ENCODE peak calls at places on chromosome 4, in ten cellular contexts. O is GM20000; H is posterior vena cava; I is cerebellum; N is psoas muscle; G is activated CD4-positive, CD25-positive, alpha-beta regulatory T cell treated with anti-CD3 and anti-CD28 coated beads, Interleukin-2, amount 50 U/mL, for 72 hours; W is putamen; A is sigmoid colon; P is nucleus accumbens; C is mesothelial cell of epicardium. U is an unnamed sample.

GRCh38 chr4:8238515-8239053 is 31.0 kb upstream of the HTRA3 start:
- DNase-seq in C (no peak), A (no peak), N (no peak), G (no peak), W (no peak), I (no peak), O (peak), H (no peak), P (no peak), U (no peak)

GRCh38 chr4:129415001-129415400 is 319.0 kb downstream of the C4orf33 start:
- DNase-seq in C (no peak), G (no peak), O (no peak), H (no peak), P (no peak), A (no peak), W (no peak), N (no peak), I (no peak), U (no peak)

GRCh38 chr4:15488658-15489470 is 19.2 kb downstream of the CC2D2A start:
- DNase-seq in C (no peak), O (no peak), H (no peak), P (no peak), G (no peak), W (no peak), N (no peak), I (no peak), A (no peak), U (no peak)

GRCh38 chr4:140633154-140633553 is 64.4 kb upstream of the UCP1 start:
- DNase-seq in H (no peak), W (no peak), I (no peak), N (no peak), G (no peak), A (no peak), C (no peak), O (no peak), P (no peak), U (no peak)

GRCh38 chr4:6013564-6013963 is 4.7 kb downstream of the C4orf50 start:
- DNase-seq in N (no peak), P (no peak), G (no peak), W (no peak), I (no peak), O (no peak), H (peak), C (no peak), A (no peak), U (no peak)

GRCh38 chr4:10733016-10733415 is 48.4 kb upstream of the CLNK start:
- DNase-seq in H (no peak), P (no peak), O (no peak), G (peak), I (no peak), C (no peak), A (no peak), N (no peak), W (no peak), U (no peak)

GRCh38 chr4:111562811-111563210 is 582.4 kb upstream of the FAM241A start:
- DNase-seq in G (no peak), C (no peak), O (no peak), A (no peak), W (no peak), I (no peak), H (no peak), N (no peak), P (no peak), U (no peak)

GRCh38 chr4:165288639-165289428 is 38.6 kb upstream of the MSMO1 start:
- DNase-seq in O (no peak), N (no peak), G (no peak), I (no peak), W (no peak), C (no peak), P (no peak), A (no peak), H (no peak), U (no peak)

GRCh38 chr4:11585506-11585905 is 156.8 kb upstream of the HS3ST1 start:
- DNase-seq in H (no peak), N (no peak), A (no peak), W (peak), O (no peak), P (no peak), G (no peak), I (peak), C (no peak), U (no peak)

GRCh38 chr4:48033825-48034413 is 17.3 kb downstream of the NIPAL1 start:
- DNase-seq in P (no peak), H (no peak), O (no peak), C (no peak), G (peak), N (no peak), W (no peak), A (no peak), I (no peak), U (no peak)

GRCh38 chr4:53905281-53905934 is 159.0 kb downstream of the CHIC2 start:
- DNase-seq in P (no peak), W (no peak), A (no peak), C (no peak), H (no peak), G (no peak), I (no peak), N (no peak), O (no peak), U (no peak)

GRCh38 chr4:109912706-109913621 is at the start of gene EGF:
- DNase-seq in A (no peak), H (no peak), G (no peak), P (no peak), W (no peak), I (no peak), O (no peak), C (no peak), N (peak), U (no peak)

GRCh38 chr4:84497220-84497834 is 1.8 kb downstream of the NKX6-1 start:
- DNase-seq in W (no peak), O (peak), P (no peak), H (peak), N (no peak), A (no peak), I (no peak), C (no peak), G (no peak), U (no peak)

GRCh38 chr4:151098191-151098590 is 1.2 kb upstream of the RPS3A start:
- DNase-seq in N (no peak), W (no peak), C (no peak), A (peak), P (no peak), H (no peak), G (no peak), O (peak), I (no peak), U (peak)

GRCh38 chr4:75919914-75920313 is 17.7 kb upstream of the PPEF2 start:
- DNase-seq in C (no peak), I (peak), G (no peak), P (no peak), O (no peak), N (no peak), W (no peak), A (no peak), H (no peak), U (no peak)

GRCh38 chr4:61739899-61740298 is 539.8 kb downstream of the ADGRL3 start:
- DNase-seq in G (no peak), N (no peak), W (no peak), H (no peak), O (no peak), A (no peak), P (no peak), C (no peak), I (no peak), U (no peak)

GRCh38 chr4:64756016-64756415 is 346.8 kb upstream of the TECRL start:
- DNase-seq in I (no peak), C (no peak), W (no peak), P (no peak), N (no peak), O (no peak), G (no peak), A (no peak), H (no peak), U (no peak)

GRCh38 chr4:7427326-7428260 is 7.1 kb downstream of the PSAPL1 start:
- DNase-seq in C (peak), P (no peak), G (peak), H (peak), W (no peak), N (no peak), A (peak), I (no peak), O (no peak), U (peak)

GRCh38 chr4:122003335-122003734 is 51.5 kb upstream of the TRPC3 start:
- DNase-seq in P (no peak), G (no peak), A (no peak), W (no peak), O (peak), H (no peak), C (no peak), N (peak), I (no peak), U (no peak)

GRCh38 chr4:2962099-2962455 is 1.1 kb downstream of the NOP14 start:
- DNase-seq in C (no peak), H (no peak), I (no peak), G (no peak), W (no peak), P (no peak), N (no peak), A (no peak), O (peak), U (peak)

GRCh38 chr4:71303850-71304249 is 35.0 kb upstream of the SLC4A4 start:
- DNase-seq in A (no peak), H (no peak), I (no peak), G (no peak), O (no peak), N (no peak), P (no peak), W (no peak), C (no peak), U (no peak)

GRCh38 chr4:53932784-53933183 is 131.6 kb downstream of the CHIC2 start:
- DNase-seq in A (no peak), O (no peak), C (no peak), W (no peak), I (no peak), G (no peak), H (no peak), P (no peak), N (no peak), U (no peak)

GRCh38 chr4:122716825-122717448 is 15.6 kb upstream of the BBS12 start:
- DNase-seq in G (peak), W (peak), H (no peak), N (peak), O (peak), C (no peak), A (peak), I (peak), P (no peak), U (no peak)

GRCh38 chr4:121358473-121358872 is 22.3 kb downstream of the QRFPR start:
- DNase-seq in G (no peak), W (no peak), P (no peak), O (no peak), A (no peak), I (no peak), C (no peak), H (no peak), N (no peak), U (no peak)

GRCh38 chr4:73661646-73662119 is 41.4 kb upstream of the RASSF6 start:
- DNase-seq in C (no peak), A (no peak), W (no peak), P (no peak), H (no peak), N (no peak), G (no peak), I (no peak), O (no peak), U (no peak)

GRCh38 chr4:42278709-42279324 is 118.5 kb upstream of the SHISA3 start:
- DNase-seq in I (no peak), W (no peak), A (no peak), P (no peak), G (no peak), H (no peak), O (peak), N (no peak), C (no peak), U (no peak)

GRCh38 chr4:130478406-130478805 is 1382.5 kb downstream of the C4orf33 start:
- DNase-seq in W (no peak), C (no peak), G (no peak), P (no peak), O (no peak), H (no peak), N (no peak), I (no peak), A (no peak), U (no peak)

GRCh38 chr4:76504613-76505465 is 69.8 kb downstream of the SHROOM3 start:
- DNase-seq in N (no peak), A (no peak), C (no peak), P (no peak), I (peak), G (no peak), H (no peak), W (peak), O (peak), U (no peak)

GRCh38 chr4:77905651-77906263 is 43.1 kb downstream of the MRPL1 start:
- DNase-seq in P (no peak), W (no peak), G (no peak), H (no peak), O (no peak), A (no peak), C (no peak), I (no peak), N (no peak), U (no peak)

GRCh38 chr4:121777625-121778024 is 12.7 kb upstream of the SMIM43 start:
- DNase-seq in G (no peak), P (no peak), A (no peak), H (no peak), W (no peak), C (no peak), O (no peak), N (no peak), I (no peak), U (no peak)

GRCh38 chr4:123616970-123617392 is 220.4 kb downstream of the SPRY1 start:
- DNase-seq in N (peak), H (peak), A (peak), O (no peak), G (no peak), P (no peak), I (peak), W (peak), C (no peak), U (no peak)

GRCh38 chr4:70901984-70902576 is at the start of gene MOB1B:
- DNase-seq in C (peak), W (peak), G (peak), N (peak), O (peak), H (peak), A (peak), I (peak), P (peak), U (peak)

GRCh38 chr4:147793973-147794690 is 62.2 kb downstream of the ARHGAP10 start:
- DNase-seq in P (no peak), C (no peak), W (no peak), N (no peak), I (no peak), G (no peak), O (peak), A (no peak), H (no peak), U (no peak)